ENCODE peak calls at places on chromosomes 5 and 9, in six cellular contexts. I is HTR-8/SVneo; N is activated T-cell treated with anti-CD3 and anti-CD28 coated beads, Interleukin-2, amount 50 U/mL, for 72 hours; Q is endodermal cell; V is psoas muscle; T is left cardiac atrium. U is an unnamed sample.

GRCh38 chr5:61245936-61246335 is 83.7 kb upstream of the SMIM15 start:
- DNase-seq in I (no peak), N (no peak), Q (no peak), V (no peak), T (no peak), U (no peak)

GRCh38 chr5:127002390-127002789 is 28.0 kb downstream of the MARCHF3 start:
- DNase-seq in I (no peak), N (no peak), Q (no peak), V (no peak), T (no peak), U (peak)

GRCh38 chr5:82416506-82416905 is 138.4 kb upstream of the RPS23 start:
- DNase-seq in I (no peak), N (no peak), Q (no peak), V (no peak), T (no peak), U (no peak)

GRCh38 chr9:109986423-109987055 is 206.5 kb downstream of the PALM2AKAP2 start:
- DNase-seq in I (peak), N (no peak), Q (no peak), V (no peak), T (no peak), U (peak)

GRCh38 chr9:110691002-110691549 is 22.5 kb downstream of the MUSK start:
- DNase-seq in I (no peak), N (no peak), Q (no peak), V (no peak), T (no peak), U (no peak)

GRCh38 chr5:17056056-17056690 is 120.1 kb upstream of the MYO10 start:
- DNase-seq in I (no peak), N (no peak), Q (peak), V (no peak), T (no peak), U (no peak)

GRCh38 chr5:105508519-105508918 is 1945.9 kb upstream of the NUDT12 start:
- DNase-seq in I (no peak), N (no peak), Q (no peak), V (no peak), T (no peak), U (peak)

GRCh38 chr5:143004361-143004802 is 234.2 kb downstream of the ARHGAP26 start:
- DNase-seq in I (no peak), N (no peak), Q (no peak), V (no peak), T (no peak), U (no peak)

GRCh38 chr9:72596451-72597180 is 75.2 kb downstream of the TMC1 start:
- DNase-seq in I (no peak), N (no peak), Q (no peak), V (no peak), T (no peak), U (no peak)

GRCh38 chr9:124188331-124189110 is 69.2 kb upstream of the NEK6 start:
- DNase-seq in I (no peak), N (no peak), Q (no peak), V (no peak), T (no peak), U (no peak)

GRCh38 chr9:27600254-27600653 is 27.0 kb upstream of the C9orf72 start:
- DNase-seq in I (no peak), N (no peak), Q (no peak), V (no peak), T (no peak), U (no peak)

GRCh38 chr5:43663916-43664315 is 60.9 kb downstream of the NNT start:
- DNase-seq in I (no peak), N (no peak), Q (no peak), V (no peak), T (no peak), U (no peak)

GRCh38 chr5:172757394-172758010 is 13.5 kb downstream of the DUSP1 start:
- DNase-seq in I (no peak), N (no peak), Q (peak), V (no peak), T (no peak), U (no peak)